ENCODE peak calls at places on chromosomes 11 and 22, in ten cellular contexts. One of them, this sample, is unnamed.

GRCh38 chr11:45638051-45638450 is 27.4 kb downstream of the CHST1 start:
- DNase-seq in cardiac muscle cell: no peak
- DNase-seq in cortex of kidney: no peak
- DNase-seq in ureter: no peak
- DNase-seq in NCI-H446: no peak
- DNase-seq in brain pericyte: no peak
- DNase-seq in NCI-H460: no peak
- DNase-seq in epithelial cell of prostate: no peak
- DNase-seq in left kidney: no peak
- DNase-seq in heart right ventricle: no peak
- DNase-seq in this sample: no peak

GRCh38 chr22:30296851-30297250 is 7.5 kb upstream of the CASTOR1 start:
- DNase-seq in cardiac muscle cell: no peak
- DNase-seq in cortex of kidney: no peak
- DNase-seq in ureter: no peak
- DNase-seq in NCI-H446: no peak
- DNase-seq in brain pericyte: no peak
- DNase-seq in NCI-H460: no peak
- DNase-seq in epithelial cell of prostate: no peak
- DNase-seq in left kidney: no peak
- DNase-seq in heart right ventricle: no peak
- DNase-seq in this sample: no peak

GRCh38 chr11:45209480-45209879 is 63.0 kb downstream of the PRDM11 start:
- DNase-seq in cardiac muscle cell: no peak
- DNase-seq in cortex of kidney: no peak
- DNase-seq in ureter: no peak
- DNase-seq in NCI-H446: no peak
- DNase-seq in brain pericyte: no peak
- DNase-seq in NCI-H460: no peak
- DNase-seq in epithelial cell of prostate: no peak
- DNase-seq in left kidney: no peak
- DNase-seq in heart right ventricle: no peak
- DNase-seq in this sample: no peak

GRCh38 chr22:32338757-32339156 is 18.9 kb upstream of the RFPL3 start:
- DNase-seq in cardiac muscle cell: no peak
- DNase-seq in cortex of kidney: no peak
- DNase-seq in ureter: no peak
- DNase-seq in NCI-H446: no peak
- DNase-seq in brain pericyte: no peak
- DNase-seq in NCI-H460: no peak
- DNase-seq in epithelial cell of prostate: no peak
- DNase-seq in left kidney: no peak
- DNase-seq in heart right ventricle: no peak
- DNase-seq in this sample: no peak

GRCh38 chr11:8830641-8831040 is 80.3 kb upstream of the AKIP1 start:
- DNase-seq in cardiac muscle cell: no peak
- DNase-seq in cortex of kidney: no peak
- DNase-seq in ureter: no peak
- DNase-seq in NCI-H446: no peak
- DNase-seq in brain pericyte: no peak
- DNase-seq in NCI-H460: no peak
- DNase-seq in epithelial cell of prostate: no peak
- DNase-seq in left kidney: no peak
- DNase-seq in heart right ventricle: no peak
- DNase-seq in this sample: no peak

GRCh38 chr11:107102692-107103463 is 84.6 kb upstream of the GUCY1A2 start:
- DNase-seq in cardiac muscle cell: no peak
- DNase-seq in cortex of kidney: no peak
- DNase-seq in ureter: no peak
- DNase-seq in NCI-H446: no peak
- DNase-seq in brain pericyte: no peak
- DNase-seq in NCI-H460: no peak
- DNase-seq in epithelial cell of prostate: no peak
- DNase-seq in left kidney: no peak
- DNase-seq in heart right ventricle: no peak
- DNase-seq in this sample: peak

GRCh38 chr11:34356576-34356917 is 1.3 kb downstream of the ABTB2 start:
- DNase-seq in cardiac muscle cell: peak
- DNase-seq in cortex of kidney: no peak
- DNase-seq in ureter: peak
- DNase-seq in NCI-H446: no peak
- DNase-seq in brain pericyte: no peak
- DNase-seq in NCI-H460: no peak
- DNase-seq in epithelial cell of prostate: no peak
- DNase-seq in left kidney: peak
- DNase-seq in heart right ventricle: no peak
- DNase-seq in this sample: peak

GRCh38 chr22:28955817-28956216 is 72.4 kb downstream of the ZNRF3 start:
- DNase-seq in cardiac muscle cell: no peak
- DNase-seq in cortex of kidney: no peak
- DNase-seq in ureter: peak
- DNase-seq in NCI-H446: no peak
- DNase-seq in brain pericyte: no peak
- DNase-seq in NCI-H460: no peak
- DNase-seq in epithelial cell of prostate: no peak
- DNase-seq in left kidney: no peak
- DNase-seq in heart right ventricle: no peak
- DNase-seq in this sample: no peak

GRCh38 chr22:22692707-22693530 is 48.5 kb downstream of the GGTLC2 start:
- DNase-seq in cardiac muscle cell: no peak
- DNase-seq in cortex of kidney: no peak
- DNase-seq in ureter: peak
- DNase-seq in NCI-H446: no peak
- DNase-seq in brain pericyte: no peak
- DNase-seq in NCI-H460: no peak
- DNase-seq in epithelial cell of prostate: no peak
- DNase-seq in left kidney: peak
- DNase-seq in heart right ventricle: no peak
- DNase-seq in this sample: peak

GRCh38 chr22:49208768-49209252 is 618.9 kb downstream of the BRD1 start:
- DNase-seq in cardiac muscle cell: peak
- DNase-seq in cortex of kidney: no peak
- DNase-seq in ureter: peak
- DNase-seq in NCI-H446: no peak
- DNase-seq in brain pericyte: no peak
- DNase-seq in NCI-H460: no peak
- DNase-seq in epithelial cell of prostate: no peak
- DNase-seq in left kidney: peak
- DNase-seq in heart right ventricle: no peak
- DNase-seq in this sample: peak